ENCODE peak calls at places on chromosomes 4 and X, in seven cellular contexts. Y is HCEC 1CT, J is AG20443, T is Right ventricle myocardium inferior, H is T-helper 2 cell, C is posterior cingulate gyrus, M is caudate nucleus. O is an unnamed sample.

GRCh38 chrX:123217077-123217476 is 33.0 kb downstream of the GRIA3 start:
- DNase-seq in Y (no peak), J (peak; percentile 73), T (no peak), H (no peak), C (no peak), M (no peak), O (peak; percentile 37)

GRCh38 chr4:7513731-7514130 is 79.0 kb upstream of the PSAPL1 start:
- DNase-seq in Y (no peak), J (peak; percentile 47), T (no peak), H (no peak), C (no peak), M (peak; percentile 53), O (peak; percentile 74)

GRCh38 chr4:169307581-169307980 is 36.8 kb upstream of the SH3RF1 start:
- DNase-seq in Y (no peak), J (no peak), T (no peak), H (no peak), C (no peak), M (no peak), O (no peak)

GRCh38 chr4:164621886-164622521 is 131.9 kb upstream of the SMIM31 start:
- DNase-seq in Y (no peak), J (no peak), T (no peak), H (no peak), C (no peak), M (no peak), O (no peak)

GRCh38 chr4:19803406-19803805 is 448.3 kb upstream of the SLIT2 start:
- DNase-seq in Y (peak; percentile 7), J (peak; percentile 9), T (no peak), H (no peak), C (no peak), M (no peak), O (no peak)

GRCh38 chr4:178090640-178091411 is 648.6 kb upstream of the AGA start:
- DNase-seq in Y (no peak), J (no peak), T (no peak), H (no peak), C (peak; percentile 86), M (peak; percentile 24), O (no peak)

GRCh38 chrX:30215357-30215843 is at the start of gene MAGEB2:
- DNase-seq in Y (no peak), J (no peak), T (no peak), H (no peak), C (peak; percentile 82), M (no peak), O (no peak)

GRCh38 chr4:8472689-8473197 is 32.2 kb downstream of the TRMT44 start:
- DNase-seq in Y (peak; percentile 80), J (peak; percentile 87), T (peak; percentile 75), H (no peak), C (no peak), M (no peak), O (peak; percentile 95)

GRCh38 chrX:46953597-46953996 is 41.4 kb downstream of the JADE3 start:
- DNase-seq in Y (no peak), J (no peak), T (no peak), H (no peak), C (no peak), M (no peak), O (peak; percentile 14)

GRCh38 chr4:152063301-152064235 is 302.8 kb upstream of the GATB start:
- DNase-seq in Y (no peak), J (peak; percentile 75), T (no peak), H (peak; percentile 92), C (peak; percentile 85), M (peak; percentile 37), O (no peak)

GRCh38 chrX:15404712-15405111 is 20.5 kb upstream of the VEGFD start:
- DNase-seq in Y (peak; percentile 7), J (peak; percentile 47), T (peak; percentile 49), H (no peak), C (no peak), M (peak; percentile 0), O (peak; percentile 48)

GRCh38 chrX:137566746-137567473 is 983 bp downstream of the ZIC3 start:
- DNase-seq in Y (no peak), J (no peak), T (no peak), H (peak; percentile 6), C (peak; percentile 82), M (no peak), O (no peak)

GRCh38 chr4:25088342-25088952 is 57.7 kb upstream of the LGI2 start:
- DNase-seq in Y (no peak), J (peak; percentile 47), T (no peak), H (peak; percentile 18), C (peak; percentile 94), M (peak; percentile 66), O (no peak)

GRCh38 chrX:17854069-17854468 is 7.0 kb downstream of the RAI2 start:
- DNase-seq in Y (no peak), J (no peak), T (no peak), H (no peak), C (no peak), M (no peak), O (no peak)

GRCh38 chr4:52199574-52200338 is 148.7 kb downstream of the SPATA18 start:
- DNase-seq in Y (peak; percentile 37), J (peak; percentile 66), T (no peak), H (no peak), C (no peak), M (no peak), O (peak; percentile 6)

GRCh38 chrX:82362550-82362949 is 1145.5 kb upstream of the POU3F4 start:
- DNase-seq in Y (no peak), J (no peak), T (no peak), H (no peak), C (no peak), M (no peak), O (no peak)

O was measured in mesenchymal stem cell.